ENCODE peak calls at places on chromosomes 3 and 15, in five cellular contexts. X, L, A, V and U are unnamed samples.

GRCh38 chr15:51093865-51094605 is 671 bp downstream of the TNFAIP8L3 start:
- DNase-seq in A (peak; percentile 78), V (no peak), L (no peak), X (peak; percentile 61), U (peak; percentile 41)

GRCh38 chr15:48617619-48618018 is 27.9 kb downstream of the FBN1 start:
- DNase-seq in V (no peak), A (no peak), L (peak; percentile 99), X (peak; percentile 75), U (peak; percentile 60)

GRCh38 chr3:195005251-195005620 is 265.7 kb downstream of the XXYLT1 start:
- DNase-seq in A (peak; percentile 55), L (no peak), X (no peak), V (no peak), U (no peak)

GRCh38 chr15:91302588-91303439 is 202.8 kb downstream of the SV2B start:
- DNase-seq in A (peak; percentile 78), X (peak; percentile 76), V (peak; percentile 43), L (peak; percentile 58), U (no peak)

GRCh38 chr3:46089237-46090011 is 62.1 kb upstream of the XCR1 start:
- DNase-seq in V (no peak), L (peak; percentile 95), A (no peak), X (peak; percentile 98), U (peak; percentile 81)

GRCh38 chr15:40340740-40341400 is at the start of gene CCDC9B:
- DNase-seq in A (no peak), V (no peak), X (peak; percentile 94), L (peak; percentile 93), U (peak; percentile 92)

GRCh38 chr3:48502728-48503168 is 1.2 kb downstream of the SHISA5 start:
- DNase-seq in X (peak; percentile 32), A (no peak), V (no peak), L (no peak), U (no peak)

GRCh38 chr3:100029689-100030088 is 84.6 kb downstream of the FILIP1L start:
- DNase-seq in V (no peak), X (no peak), L (no peak), A (no peak), U (no peak)

GRCh38 chr15:39881790-39882189 is 38.3 kb downstream of the GPR176 start:
- DNase-seq in A (no peak), V (no peak), L (no peak), X (no peak), U (no peak)

GRCh38 chr15:61660579-61660978 is 399.7 kb downstream of the VPS13C start:
- DNase-seq in A (no peak), V (no peak), X (peak; percentile 84), L (peak; percentile 48), U (no peak)

GRCh38 chr3:172007065-172007370 is 32.4 kb upstream of the FNDC3B start:
- DNase-seq in X (no peak), A (no peak), V (no peak), L (no peak), U (no peak)

GRCh38 chr15:91894606-91895005 is 41.1 kb downstream of the SLCO3A1 start:
- DNase-seq in X (peak; percentile 3), A (no peak), L (no peak), V (no peak), U (no peak)

GRCh38 chr3:155101398-155101797 is 21.3 kb downstream of the MME start:
- DNase-seq in L (peak; percentile 93), X (no peak), V (no peak), A (no peak), U (no peak)

GRCh38 chr15:42608767-42609488 is 33.5 kb downstream of the STARD9 start:
- DNase-seq in V (no peak), A (no peak), L (no peak), X (no peak), U (no peak)

GRCh38 chr15:94743668-94744067 is 512.3 kb downstream of the MCTP2 start:
- DNase-seq in A (no peak), L (no peak), X (no peak), V (no peak), U (no peak)

GRCh38 chr3:120062474-120062873 is 31.8 kb downstream of the GSK3B start:
- DNase-seq in A (peak; percentile 62), V (no peak), L (peak; percentile 18), X (peak; percentile 5), U (no peak)

GRCh38 chr3:107240183-107241091 is 136.8 kb upstream of the CCDC54 start:
- DNase-seq in L (peak; percentile 82), X (peak; percentile 93), V (no peak), A (peak; percentile 86), U (peak; percentile 64)

GRCh38 chr3:157354722-157355121 is 81.9 kb upstream of the PTX3 start:
- DNase-seq in L (peak; percentile 46), X (peak; percentile 27), V (no peak), A (peak; percentile 78), U (no peak)

GRCh38 chr3:117553461-117553860 is 843.9 kb downstream of the TUSC7 start:
- DNase-seq in X (peak; percentile 69), V (no peak), L (peak; percentile 28), A (no peak), U (no peak)

GRCh38 chr15:70036585-70037343 is 61.0 kb downstream of the TLE3 start:
- DNase-seq in A (no peak), X (no peak), V (no peak), L (no peak), U (no peak)

GRCh38 chr15:78605201-78605600 is 15.6 kb downstream of the CHRNA3 start:
- DNase-seq in A (no peak), L (no peak), V (no peak), X (no peak), U (no peak)

GRCh38 chr3:13494463-13495350 is 14.6 kb downstream of the HDAC11 start:
- DNase-seq in V (no peak), L (peak; percentile 31), A (peak; percentile 80), X (peak; percentile 68), U (no peak)

GRCh38 chr3:73540969-73541740 is 83.6 kb downstream of the PDZRN3 start:
- DNase-seq in L (no peak), X (peak; percentile 83), A (no peak), V (no peak), U (no peak)

GRCh38 chr3:111173328-111173900 is 101.8 kb downstream of the NECTIN3 start:
- DNase-seq in L (no peak), X (peak; percentile 4), V (no peak), A (no peak), U (no peak)

GRCh38 chr3:30659270-30660127 is 53.1 kb downstream of the TGFBR2 start:
- DNase-seq in X (peak; percentile 95), V (peak; percentile 76), L (peak; percentile 95), A (no peak), U (no peak)

GRCh38 chr3:191070201-191070600 is 128.8 kb upstream of the OSTN start:
- DNase-seq in V (no peak), A (no peak), L (peak; percentile 88), X (peak; percentile 95), U (no peak)

GRCh38 chr3:141234283-141234682 is 2.7 kb downstream of the PXYLP1 start:
- DNase-seq in A (no peak), V (no peak), X (no peak), L (no peak), U (peak; percentile 54)

GRCh38 chr3:141235661-141236171 is 4.1 kb downstream of the PXYLP1 start:
- DNase-seq in X (no peak), L (no peak), V (no peak), A (no peak), U (no peak)

GRCh38 chr3:141231101-141231922 is at the start of gene PXYLP1:
- DNase-seq in L (peak; percentile 89), X (peak; percentile 97), A (peak; percentile 97), V (no peak), U (peak; percentile 93)

GRCh38 chr3:141231923-141232861 is 567 bp downstream of the PXYLP1 start:
- DNase-seq in X (peak; percentile 45), V (no peak), L (no peak), A (peak; percentile 85), U (peak; percentile 43)

DNA sequence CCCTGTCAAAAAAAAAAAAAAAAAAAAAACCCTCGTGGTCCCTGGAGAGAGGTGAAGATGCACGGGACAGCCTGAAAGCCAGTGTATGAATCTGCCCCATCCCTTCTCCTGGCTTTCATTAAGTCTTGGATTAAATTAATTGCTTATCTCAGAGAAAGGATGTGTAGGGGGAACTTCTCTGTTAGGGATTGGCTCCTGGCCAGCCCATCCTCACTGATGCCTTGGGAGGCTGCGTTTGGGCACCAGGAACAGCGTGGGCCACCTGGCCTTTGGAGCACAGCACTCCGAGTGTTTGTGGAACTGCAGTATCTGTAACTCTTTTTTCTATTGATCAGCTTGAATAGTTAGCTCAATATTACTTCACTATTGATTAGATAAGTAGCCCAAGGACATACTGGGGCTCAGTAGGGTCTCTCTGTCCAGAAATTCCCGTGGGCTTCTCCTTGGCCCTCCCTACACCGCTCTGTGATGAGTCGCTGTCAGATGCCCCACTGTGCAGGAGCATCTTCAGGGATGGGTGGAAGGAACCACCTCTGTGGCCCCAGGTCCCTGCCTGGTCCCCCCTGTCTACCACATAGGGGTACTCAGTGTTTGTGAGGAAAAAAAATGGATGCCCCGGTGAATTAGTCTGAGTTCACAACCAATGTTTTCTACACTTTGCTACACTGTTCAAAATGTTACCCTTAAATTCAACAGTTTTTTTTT is 2.0 kb downstream of the PXYLP1 start:
- DNase-seq in X (no peak), A (no peak), V (no peak), L (no peak), U (no peak)
- H3K4me3 ChIP-seq in X (no peak overlapping the region), A (no peak overlapping the region), V (no peak overlapping the region), L (no peak overlapping the region), U (no peak overlapping the region)

GRCh38 chr3:33660035-33660434 is 58.0 kb downstream of the CLASP2 start:
- DNase-seq in X (no peak), A (no peak), L (no peak), V (no peak), U (no peak)
- H3K4me3 ChIP-seq in X (peak overlapping the region; percentile 69), A (peak overlapping the region; percentile 73), L (peak overlapping the region; percentile 56), V (no peak overlapping the region), U (no peak overlapping the region)

GRCh38 chr3:38267689-38268477 is 2.3 kb downstream of the SLC22A13 start:
- DNase-seq in A (peak; percentile 62), V (no peak), X (no peak), L (no peak), U (no peak)
- H3K4me3 ChIP-seq in A (no peak overlapping the region), V (no peak overlapping the region), X (no peak overlapping the region), L (no peak overlapping the region), U (no peak overlapping the region)

GRCh38 chr3:113743006-113743639 is 2.9 kb downstream of the NAA50 start:
- DNase-seq in V (no peak), A (no peak), L (no peak), X (no peak), U (no peak)
- H3K4me3 ChIP-seq in V (no peak overlapping the region), A (peak overlapping the region; percentile 97), L (peak overlapping the region; percentile 100), X (peak overlapping the region; percentile 99), U (no peak overlapping the region)

GRCh38 chr15:33311312-33311971 is 675 bp downstream of the RYR3 start:
- DNase-seq in V (no peak), X (peak; percentile 2), L (no peak), A (peak; percentile 75), U (no peak)
- H3K4me3 ChIP-seq in V (no peak overlapping the region), X (no peak overlapping the region), L (no peak overlapping the region), A (peak overlapping the region; percentile 79), U (no peak overlapping the region)